ENCODE peak calls at places on chromosomes 6 and 20, in seven cellular contexts. One of them, this sample, is unnamed.

GRCh38 chr6:4401408-4402367 is 266.3 kb upstream of the ECI2 start:
- DNase-seq in HFFc6: no peak
- DNase-seq in osteoblast: peak; percentile 74
- DNase-seq in HEK293T: no peak
- DNase-seq in EH: no peak
- DNase-seq in T-cell: no peak
- DNase-seq in T-helper 2 cell: no peak
- DNase-seq in this sample: peak; percentile 59

GRCh38 chr6:96304997-96305396 is 216.6 kb upstream of the UFL1 start:
- DNase-seq in HFFc6: no peak
- DNase-seq in osteoblast: no peak
- DNase-seq in HEK293T: no peak
- DNase-seq in EH: no peak
- DNase-seq in T-cell: no peak
- DNase-seq in T-helper 2 cell: no peak
- DNase-seq in this sample: no peak

GRCh38 chr6:139732451-139732850 is 358.0 kb upstream of the CITED2 start:
- DNase-seq in HFFc6: peak; percentile 46
- DNase-seq in osteoblast: peak; percentile 90
- DNase-seq in HEK293T: no peak
- DNase-seq in EH: peak; percentile 66
- DNase-seq in T-cell: no peak
- DNase-seq in T-helper 2 cell: no peak
- DNase-seq in this sample: no peak

GRCh38 chr6:85169189-85169588 is 280.7 kb upstream of the NT5E start:
- DNase-seq in HFFc6: no peak
- DNase-seq in osteoblast: no peak
- DNase-seq in HEK293T: no peak
- DNase-seq in EH: no peak
- DNase-seq in T-cell: no peak
- DNase-seq in T-helper 2 cell: no peak
- DNase-seq in this sample: no peak

GRCh38 chr20:25372584-25373336 is 17.9 kb downstream of the ABHD12 start:
- DNase-seq in HFFc6: peak; percentile 98
- DNase-seq in osteoblast: peak; percentile 80
- DNase-seq in HEK293T: no peak
- DNase-seq in EH: peak; percentile 95
- DNase-seq in T-cell: no peak
- DNase-seq in T-helper 2 cell: no peak
- DNase-seq in this sample: peak; percentile 40

GRCh38 chr6:150241751-150242150 is 98.9 kb downstream of the PPP1R14C start:
- DNase-seq in HFFc6: no peak
- DNase-seq in osteoblast: no peak
- DNase-seq in HEK293T: no peak
- DNase-seq in EH: no peak
- DNase-seq in T-cell: no peak
- DNase-seq in T-helper 2 cell: no peak
- DNase-seq in this sample: no peak

GRCh38 chr20:34600892-34601653 is 42.6 kb downstream of the MAP1LC3A start:
- DNase-seq in HFFc6: no peak
- DNase-seq in osteoblast: no peak
- DNase-seq in HEK293T: no peak
- DNase-seq in EH: no peak
- DNase-seq in T-cell: no peak
- DNase-seq in T-helper 2 cell: no peak
- DNase-seq in this sample: no peak

GRCh38 chr6:4397307-4397706 is 261.9 kb upstream of the ECI2 start:
- DNase-seq in HFFc6: no peak
- DNase-seq in osteoblast: no peak
- DNase-seq in HEK293T: no peak
- DNase-seq in EH: no peak
- DNase-seq in T-cell: no peak
- DNase-seq in T-helper 2 cell: no peak
- DNase-seq in this sample: no peak

GRCh38 chr20:44523746-44524145 is 1.9 kb upstream of the SERINC3 start:
- DNase-seq in HFFc6: no peak
- DNase-seq in osteoblast: no peak
- DNase-seq in HEK293T: no peak
- DNase-seq in EH: no peak
- DNase-seq in T-cell: no peak
- DNase-seq in T-helper 2 cell: no peak
- DNase-seq in this sample: no peak

GRCh38 chr6:163935158-163935762 is 520.7 kb downstream of the QKI start:
- DNase-seq in HFFc6: no peak
- DNase-seq in osteoblast: no peak
- DNase-seq in HEK293T: no peak
- DNase-seq in EH: peak; percentile 43
- DNase-seq in T-cell: no peak
- DNase-seq in T-helper 2 cell: no peak
- DNase-seq in this sample: no peak

GRCh38 chr6:97198181-97198580 is 84.8 kb downstream of the MMS22L start:
- DNase-seq in HFFc6: no peak
- DNase-seq in osteoblast: no peak
- DNase-seq in HEK293T: no peak
- DNase-seq in EH: no peak
- DNase-seq in T-cell: no peak
- DNase-seq in T-helper 2 cell: no peak
- DNase-seq in this sample: no peak

This sample was measured in A549.